ENCODE peak calls at places on chromosomes 12 and 14, in seven cellular contexts. M is heart left ventricle, S is ovary, U is suprapubic skin, X is uterus, A is body of pancreas, O is transverse colon. W is an unnamed sample.

GRCh38 chr14:91872011-91872476 is 4.7 kb upstream of the TC2N start:
- DNase-seq in M (no peak), S (no peak), U (no peak), X (no peak), A (peak), O (no peak), W (no peak)

GRCh38 chr14:85587152-85587697 is 57.3 kb downstream of the FLRT2 start:
- DNase-seq in M (no peak), S (no peak), U (no peak), X (no peak), A (no peak), O (no peak), W (no peak)

GRCh38 chr12:2751686-2752085 is 43.1 kb upstream of the FKBP4 start:
- DNase-seq in M (no peak), S (no peak), U (no peak), X (no peak), A (no peak), O (no peak), W (no peak)

GRCh38 chr12:11755311-11755930 is 105.9 kb downstream of the ETV6 start:
- DNase-seq in M (no peak), S (no peak), U (no peak), X (no peak), A (no peak), O (no peak), W (no peak)

GRCh38 chr12:45599196-45599595 is 130.3 kb upstream of the ARID2 start:
- DNase-seq in M (no peak), S (no peak), U (no peak), X (no peak), A (no peak), O (no peak), W (no peak)

GRCh38 chr12:76755829-76756379 is 8.0 kb upstream of the ZDHHC17 start:
- DNase-seq in M (no peak), S (no peak), U (no peak), X (no peak), A (no peak), O (no peak), W (no peak)

GRCh38 chr12:14575585-14575984 is 7.9 kb upstream of the PLBD1 start:
- DNase-seq in M (no peak), S (no peak), U (no peak), X (no peak), A (no peak), O (no peak), W (no peak)

GRCh38 chr14:30906752-30907658 is 32.6 kb downstream of the COCH start:
- DNase-seq in M (no peak), S (no peak), U (no peak), X (no peak), A (no peak), O (no peak), W (no peak)

GRCh38 chr14:104326848-104327247 is 188.5 kb downstream of the KIF26A start:
- DNase-seq in M (no peak), S (no peak), U (no peak), X (no peak), A (no peak), O (no peak), W (no peak)

GRCh38 chr14:101463566-101464171 is 97.6 kb upstream of the DIO3 start:
- DNase-seq in M (no peak), S (no peak), U (no peak), X (no peak), A (no peak), O (no peak), W (no peak)

GRCh38 chr14:78010688-78011087 is 159.5 kb upstream of the NRXN3 start:
- DNase-seq in M (no peak), S (no peak), U (no peak), X (no peak), A (no peak), O (no peak), W (no peak)
- H3K4me3 ChIP-seq in M (no peak), S (no peak), U (no peak), X (no peak), A (no peak), O (no peak), W (no peak)

DNA sequence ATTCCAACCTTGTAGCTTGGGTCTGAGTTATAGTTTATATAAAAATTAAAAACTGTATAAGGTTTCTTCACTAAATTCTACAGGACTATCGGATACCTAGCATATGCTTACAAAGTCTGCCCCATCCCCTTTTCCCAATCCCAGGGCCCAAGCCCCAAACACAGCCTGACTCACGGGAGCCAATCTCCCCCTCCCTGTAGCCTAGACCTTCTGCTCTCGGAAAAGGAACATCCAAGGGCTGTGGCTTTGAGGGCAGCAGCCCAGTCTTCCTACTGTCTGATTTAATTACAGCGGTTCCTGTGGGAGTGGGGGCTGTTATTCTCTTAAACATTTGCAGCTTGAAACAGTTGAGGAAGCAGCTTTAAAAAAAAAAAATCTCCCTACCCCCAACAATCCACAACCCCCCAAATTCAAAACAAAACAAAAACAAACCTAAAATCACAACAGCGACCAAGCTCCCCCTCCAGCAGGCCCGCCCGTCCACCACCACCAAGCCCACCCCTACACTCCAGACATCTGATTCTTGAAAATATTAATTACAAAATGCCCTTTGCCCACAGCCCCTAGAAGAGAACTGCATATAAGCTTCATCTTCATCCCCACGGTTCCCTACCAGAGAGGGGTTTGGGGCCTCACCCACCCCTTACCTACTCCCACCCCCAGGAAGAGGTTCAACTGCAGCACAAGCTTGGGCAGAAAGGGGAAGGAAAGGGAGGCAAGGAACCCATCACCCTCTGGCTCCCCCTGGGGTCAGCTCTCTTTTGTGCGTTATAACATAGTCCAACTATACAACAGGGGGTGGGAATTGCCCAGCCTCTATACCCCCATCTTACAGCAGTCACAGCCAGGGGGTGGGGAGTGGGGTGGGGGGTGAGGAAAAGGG is 1.1 kb upstream of the PRKAG1 start:
- DNase-seq in M (no peak), S (no peak), U (peak), X (no peak), A (no peak), O (peak), W (peak)
- TF ChIP-seq CTCF in M (no peak), S (no peak), U (no peak), X (no peak), A (no peak), O (no peak), W (peak)

GRCh38 chr14:24334431-24335271 is at the start of gene ADCY4:
- DNase-seq in M (peak), S (no peak), U (peak), X (no peak), A (no peak), O (no peak), W (no peak)
- TF ChIP-seq POLR2A in M (peak), S (no peak), U (no peak), X (peak), A (no peak), O (no peak), W (peak)

GRCh38 chr12:9065607-9065856 is 50.2 kb downstream of the A2M start:
- DNase-seq in M (no peak), S (no peak), U (no peak), X (no peak), A (no peak), O (no peak), W (no peak)

GRCh38 chr12:9066183-9066623 is 49.5 kb downstream of the A2M start:
- DNase-seq in M (no peak), S (no peak), U (no peak), X (no peak), A (no peak), O (no peak), W (no peak)

GRCh38 chr12:9064201-9064814 is 51.4 kb downstream of the A2M start:
- DNase-seq in M (peak), S (peak), U (peak), X (peak), A (peak), O (peak), W (peak)

GRCh38 chr12:9066755-9067433 is 48.8 kb downstream of the A2M start:
- DNase-seq in M (no peak), S (no peak), U (no peak), X (no peak), A (no peak), O (no peak), W (no peak)

GRCh38 chr12:9064815-9065606 is 50.7 kb downstream of the A2M start:
- DNase-seq in M (peak), S (peak), U (peak), X (peak), A (peak), O (peak), W (peak)
- H3K4me3 ChIP-seq in M (peak), S (peak), U (peak), X (peak), A (peak), O (peak), W (peak)

GRCh38 chr12:124375141-124375788 is 80.4 kb downstream of the RFLNA start:
- DNase-seq in M (no peak), S (no peak), U (no peak), X (no peak), A (no peak), O (no peak), W (no peak)
- TF ChIP-seq CTCF in M (no peak), S (no peak), U (no peak), X (no peak), A (no peak), O (no peak), W (peak)

W was measured in adrenal gland.